ENCODE peak calls at places on chromosomes 7 and 10, in four cellular contexts. M, U, W and S are unnamed samples.

GRCh38 chr10:60662917-60663614 is 115.2 kb upstream of the CDK1 start:
- DNase-seq in U (no peak), W (no peak), M (no peak), S (no peak)

GRCh38 chr7:151117565-151117964 is 31.3 kb downstream of the AGAP3 start:
- DNase-seq in U (no peak), M (no peak), W (no peak), S (no peak)

GRCh38 chr7:76155938-76156337 is 45.8 kb upstream of the SRRM3 start:
- DNase-seq in W (no peak), M (no peak), U (no peak), S (peak)

GRCh38 chr7:29900745-29901144 is 88.9 kb downstream of the SCRN1 start:
- DNase-seq in M (no peak), W (no peak), U (no peak), S (no peak)

GRCh38 chr7:97018775-97019535 is 5.7 kb downstream of the DLX5 start:
- DNase-seq in W (no peak), M (no peak), U (no peak), S (no peak)

GRCh38 chr7:82481499-82482097 is 38.0 kb upstream of the CACNA2D1 start:
- DNase-seq in U (peak), W (no peak), M (no peak), S (no peak)

GRCh38 chr7:46029111-46029704 is 108.1 kb upstream of the IGFBP3 start:
- DNase-seq in U (no peak), W (no peak), M (no peak), S (no peak)

GRCh38 chr7:134527979-134528371 is 608 bp downstream of the AKR1B10 start:
- DNase-seq in W (no peak), M (no peak), U (no peak), S (no peak)

GRCh38 chr7:130947792-130948580 is 214.0 kb upstream of the KLF14 start:
- DNase-seq in W (no peak), M (no peak), U (no peak), S (no peak)

GRCh38 chr7:78413568-78413967 is 615.0 kb downstream of the PHTF2 start:
- DNase-seq in M (no peak), U (no peak), W (no peak), S (no peak)

GRCh38 chr10:79155301-79156081 is 86.7 kb downstream of the ZMIZ1 start:
- DNase-seq in U (no peak), W (no peak), M (no peak), S (peak)

GRCh38 chr10:28459453-28460144 is 73.3 kb upstream of the WAC start:
- DNase-seq in U (no peak), W (no peak), M (no peak), S (no peak)

GRCh38 chr7:98808751-98809460 is 60.9 kb downstream of the TMEM130 start:
- DNase-seq in U (no peak), M (no peak), W (peak), S (no peak)

GRCh38 chr10:79438699-79439085 is 6.7 kb downstream of the ZCCHC24 start:
- DNase-seq in U (no peak), W (no peak), M (no peak), S (no peak)

GRCh38 chr7:73606801-73607691 is 17.3 kb downstream of the MLXIPL start:
- DNase-seq in W (peak), M (peak), U (no peak), S (no peak)

GRCh38 chr7:116306409-116307048 is 96.2 kb downstream of the TES start:
- DNase-seq in U (no peak), W (no peak), M (no peak), S (no peak)

GRCh38 chr10:30619966-30620365 is 9.6 kb downstream of the LYZL2 start:
- DNase-seq in W (no peak), U (no peak), M (no peak), S (no peak)

GRCh38 chr10:62738916-62739315 is 65.6 kb upstream of the ADO start:
- DNase-seq in W (no peak), M (no peak), U (no peak), S (no peak)

GRCh38 chr7:79454325-79454960 is 976 bp upstream of the MAGI2 start:
- DNase-seq in U (no peak), W (peak), M (peak), S (peak)

GRCh38 chr10:79038841-79039201 is 29.9 kb upstream of the ZMIZ1 start:
- DNase-seq in U (no peak), M (no peak), W (no peak), S (no peak)

GRCh38 chr10:73997479-73997805 is 474 bp upstream of the VCL start:
- DNase-seq in M (no peak), U (no peak), W (no peak), S (no peak)

GRCh38 chr10:84493951-84494848 is 165.8 kb downstream of the CCSER2 start:
- DNase-seq in W (peak), M (no peak), U (peak), S (peak)

GRCh38 chr7:94301024-94301588 is 93.6 kb upstream of the COL1A2 start:
- DNase-seq in U (peak), M (no peak), W (peak), S (peak)